ENCODE peak calls at places on chromosome 2, in four cellular contexts. B is K562, M is HepG2, Z is A549. C is an unnamed sample.

GRCh38 chr2:19848952-19849351 is 52.8 kb downstream of the TTC32 start:
- DNase-seq in B (no peak), M (no peak), Z (no peak), C (no peak)

GRCh38 chr2:190843874-190844699 is 36.5 kb upstream of the GLS start:
- DNase-seq in B (no peak), M (peak; percentile 21), Z (peak; percentile 31), C (no peak)

GRCh38 chr2:28276076-28276618 is 116.5 kb upstream of the FOSL2 start:
- DNase-seq in B (peak; percentile 51), M (no peak), Z (peak; percentile 91), C (no peak)

GRCh38 chr2:29096969-29097368 is 18.2 kb upstream of the CLIP4 start:
- DNase-seq in B (no peak), M (no peak), Z (no peak), C (no peak)

GRCh38 chr2:175838979-175839378 is 163.1 kb downstream of the LNPK start:
- DNase-seq in B (no peak), M (no peak), Z (no peak), C (no peak)

GRCh38 chr2:237414056-237414661 is at the start of gene COL6A3:
- DNase-seq in B (no peak), M (no peak), Z (no peak), C (no peak)

GRCh38 chr2:27249891-27250651 is 12.8 kb downstream of the SLC30A3 start:
- DNase-seq in B (peak; percentile 91), M (peak; percentile 68), Z (peak; percentile 79), C (peak; percentile 89)

GRCh38 chr2:112181571-112182290 is 43.5 kb downstream of the FBLN7 start:
- DNase-seq in B (no peak), M (no peak), Z (no peak), C (peak; percentile 73)

GRCh38 chr2:206392118-206392517 is 51.2 kb upstream of the ADAM23 start:
- DNase-seq in B (peak; percentile 53), M (peak; percentile 62), Z (peak; percentile 59), C (peak; percentile 60)

GRCh38 chr2:183868707-183869106 is 729.6 kb upstream of the ZNF804A start:
- DNase-seq in B (no peak), M (no peak), Z (no peak), C (no peak)

GRCh38 chr2:86186431-86186830 is 8.8 kb downstream of the IMMT start:
- DNase-seq in B (no peak), M (no peak), Z (no peak), C (no peak)

GRCh38 chr2:223991611-223992010 is 34.3 kb downstream of the MRPL44 start:
- DNase-seq in B (no peak), M (no peak), Z (no peak), C (no peak)

GRCh38 chr2:6986894-6987487 is 69.8 kb downstream of the RNF144A start:
- DNase-seq in B (no peak), M (peak; percentile 61), Z (no peak), C (no peak)

GRCh38 chr2:83071352-83071751 is 1387.7 kb downstream of the SUCLG1 start:
- DNase-seq in B (no peak), M (peak; percentile 83), Z (no peak), C (no peak)

GRCh38 chr2:224687156-224687555 is 29.0 kb downstream of the CCDC195 start:
- DNase-seq in B (no peak), M (no peak), Z (no peak), C (no peak)

GRCh38 chr2:11872247-11872947 is 126.0 kb downstream of the LPIN1 start:
- DNase-seq in B (no peak), M (no peak), Z (no peak), C (no peak)

GRCh38 chr2:61363580-61363979 is 107.3 kb downstream of the USP34 start:
- DNase-seq in B (no peak), M (no peak), Z (no peak), C (no peak)

GRCh38 chr2:75560022-75560767 is 544 bp downstream of the EVA1A start:
- DNase-seq in B (no peak), M (no peak), Z (peak; percentile 9), C (peak; percentile 55)

GRCh38 chr2:19355416-19355821 is 3.0 kb downstream of the OSR1 start:
- DNase-seq in B (no peak), M (no peak), Z (no peak), C (no peak)

GRCh38 chr2:40106061-40106460 is 327.0 kb upstream of the THUMPD2 start:
- DNase-seq in B (no peak), M (no peak), Z (no peak), C (no peak)

GRCh38 chr2:73177645-73178255 is 24.6 kb upstream of the NOTO start:
- DNase-seq in B (no peak), M (no peak), Z (peak; percentile 52), C (peak; percentile 38)

GRCh38 chr2:238761802-238762373 is 86.0 kb upstream of the TWIST2 start:
- DNase-seq in B (no peak), M (no peak), Z (no peak), C (peak; percentile 41)

GRCh38 chr2:7900593-7900992 is 781.3 kb upstream of the ID2 start:
- DNase-seq in B (no peak), M (no peak), Z (no peak), C (no peak)

GRCh38 chr2:143946436-143947385 is 573.2 kb downstream of the ZEB2 start:
- DNase-seq in B (no peak), M (no peak), Z (no peak), C (no peak)

GRCh38 chr2:30301551-30301950 is 70.2 kb downstream of the LBH start:
- DNase-seq in B (no peak), M (no peak), Z (peak; percentile 35), C (peak; percentile 26)

DNA sequence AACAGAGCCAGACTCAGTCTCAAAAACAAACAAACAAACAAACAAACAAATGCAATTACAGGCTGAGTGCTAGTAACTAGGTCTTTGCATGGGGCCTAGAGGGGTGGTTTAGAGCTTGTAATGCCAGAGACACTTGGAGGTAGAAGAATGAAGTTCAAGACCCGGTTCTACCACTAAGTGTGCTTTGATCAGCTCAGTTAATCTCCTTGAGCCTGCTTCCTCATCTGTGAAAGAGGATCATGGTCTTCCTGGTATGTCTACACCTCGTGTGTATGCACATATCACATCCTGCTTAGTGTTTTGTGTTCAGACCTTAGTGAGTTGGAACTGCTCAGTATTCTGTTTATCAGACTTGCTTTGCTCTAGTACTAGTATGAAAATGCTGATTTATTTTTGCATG is 4.8 kb upstream of the ATP6V1C2 start:
- DNase-seq in B (no peak), M (no peak), Z (no peak), C (no peak)
- TF ChIP-seq HMGXB4 in B (no peak), M (no peak), Z (no peak), C (no peak)

GRCh38 chr2:231245253-231246094 is 47.0 kb downstream of the ARMC9 start:
- DNase-seq in B (no peak), M (no peak), Z (no peak), C (no peak)

GRCh38 chr2:231244382-231245252 is 46.2 kb downstream of the ARMC9 start:
- DNase-seq in B (no peak), M (no peak), Z (no peak), C (no peak)

GRCh38 chr2:231250698-231251097 is 52.3 kb downstream of the ARMC9 start:
- DNase-seq in B (no peak), M (peak; percentile 61), Z (no peak), C (no peak)

GRCh38 chr2:231246171-231246842 is 47.9 kb downstream of the ARMC9 start:
- DNase-seq in B (no peak), M (peak; percentile 65), Z (no peak), C (no peak)

DNA sequence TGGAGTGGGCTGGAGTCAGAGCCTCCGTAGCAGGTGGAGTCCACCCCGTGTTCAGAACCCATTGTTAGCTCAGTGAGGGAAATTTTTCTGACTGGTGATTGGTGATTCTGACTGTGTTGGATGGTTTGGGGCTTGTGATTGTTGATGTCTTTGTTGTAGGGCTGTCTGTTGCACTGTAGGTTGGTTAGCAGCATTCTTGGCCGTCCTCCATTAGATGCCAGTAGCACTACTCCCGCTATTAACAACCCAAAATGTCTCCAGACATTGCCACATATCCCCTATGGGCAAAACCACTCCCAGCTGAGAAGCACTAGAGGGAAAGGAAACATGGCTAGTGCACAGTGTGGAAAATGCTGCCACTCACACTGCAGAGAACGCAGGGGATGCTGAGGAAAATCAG is 51.7 kb downstream of the ARMC9 start:
- DNase-seq in B (no peak), M (no peak), Z (no peak), C (no peak)
- TF ChIP-seq MAX in B (no peak), M (no peak), Z (no peak), C (no peak)

GRCh38 chr2:197204855-197205254 is 105.7 kb downstream of the ANKRD44 start:
- DNase-seq in B (no peak), M (no peak), Z (no peak), C (no peak)
- TF ChIP-seq HMGXB4 in B (no peak), M (no peak), Z (no peak), C (no peak)

DNA sequence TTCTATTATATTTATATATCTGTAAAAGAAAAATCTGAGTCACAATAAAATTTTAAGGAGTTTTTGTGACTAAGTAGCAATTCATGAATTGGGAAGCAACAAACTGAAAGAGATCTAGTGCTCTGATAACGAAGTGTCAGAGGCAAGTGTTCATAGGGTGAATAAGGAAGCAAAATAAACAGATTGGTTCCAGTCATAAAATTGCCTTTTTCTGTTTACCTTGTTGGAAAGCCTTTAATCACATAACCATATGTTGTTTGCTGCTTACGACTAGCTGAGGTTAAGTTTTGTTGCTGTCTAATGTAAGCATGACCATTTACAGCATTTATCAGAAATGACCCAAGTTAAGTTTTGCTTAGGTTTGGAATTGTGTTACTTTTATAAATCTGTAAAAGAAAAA is 358.9 kb downstream of the ARL6IP6 start:
- DNase-seq in B (no peak), M (no peak), Z (no peak), C (no peak)
- TF ChIP-seq MAX in B (no peak), M (no peak), Z (no peak), C (no peak)

GRCh38 chr2:241980193-241980592 is 110.7 kb downstream of the RTP5 start:
- DNase-seq in B (no peak), M (no peak), Z (no peak), C (no peak)
- TF ChIP-seq HMGXB4 in B (no peak), M (no peak), Z (no peak), C (no peak)

DNA sequence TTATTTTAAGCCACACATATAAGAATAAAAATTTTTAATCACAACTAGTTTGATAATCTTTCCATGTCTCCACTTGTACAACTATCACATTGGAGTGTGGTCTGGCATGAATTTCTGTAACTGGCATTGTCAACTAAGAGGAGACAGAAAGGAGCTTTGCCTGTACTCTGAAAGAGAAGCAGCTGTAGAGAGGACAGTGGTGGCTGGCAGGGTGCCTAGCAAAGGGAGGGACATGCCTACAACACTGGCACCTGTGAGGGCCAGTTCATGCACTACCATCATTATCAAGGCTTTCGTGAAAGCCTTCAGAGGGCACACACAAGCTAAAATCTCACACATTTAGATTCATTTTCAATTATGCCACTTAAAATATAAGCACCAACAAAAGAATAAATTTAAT is 238.8 kb downstream of the ZNF385B start:
- DNase-seq in B (no peak), M (no peak), Z (no peak), C (no peak)
- TF ChIP-seq MAX in B (no peak), M (no peak), Z (no peak), C (no peak)

GRCh38 chr2:181953773-181954537 is 31.7 kb upstream of the PPP1R1C start:
- DNase-seq in B (peak; percentile 77), M (peak; percentile 70), Z (peak; percentile 55), C (peak; percentile 81)
- TF ChIP-seq HMGXB4 in B (no peak), M (peak; percentile 59), Z (no peak), C (no peak)

GRCh38 chr2:110861616-110862260 is 129.4 kb downstream of the ACOXL start:
- DNase-seq in B (no peak), M (peak; percentile 64), Z (no peak), C (no peak)
- TF ChIP-seq MAX in B (no peak), M (no peak), Z (no peak), C (no peak)

C was measured in WTC11.